ENCODE peak calls at places on chromosomes 12 and 14, in nine cellular contexts. M is activated CD4-positive, alpha-beta T cell treated with anti-CD3 and anti-CD28 coated beads for 4 hours; W is HTR-8/SVneo; A is nucleus accumbens; V is H9; C is caudate nucleus; R is activated CD8-positive, alpha-beta T cell treated with anti-CD3 and anti-CD28 coated beads, Interleukin-2, amount 10 ng/mL, durations not matched to agents 7 days and 5 days; H is pancreas; S is GM12865. Y is an unnamed sample.
A peak's percentile ranks its signal among the peaks of the same experiment; 100 is the strongest.

GRCh38 chr12:52168019-52168717 is 23.6 kb downstream of the KRT80 start:
- DNase-seq in M (no peak), S (peak; percentile 40), H (peak; percentile 13), V (no peak), W (no peak), C (no peak), A (no peak), R (no peak), Y (no peak)

GRCh38 chr12:118164798-118165486 is 29.0 kb downstream of the PEBP1 start:
- DNase-seq in R (no peak), S (peak; percentile 39), H (no peak), W (peak; percentile 39), M (no peak), A (no peak), C (no peak), V (peak; percentile 60), Y (peak; percentile 88)

GRCh38 chr14:85533821-85534271 is 3.9 kb downstream of the FLRT2 start:
- DNase-seq in W (peak; percentile 9), V (peak; percentile 53), S (no peak), C (no peak), M (no peak), R (no peak), A (no peak), H (peak; percentile 67), Y (peak; percentile 83)

GRCh38 chr14:104507443-104507842 is 72.1 kb upstream of the C14orf180 start:
- DNase-seq in R (no peak), W (no peak), H (no peak), C (no peak), S (no peak), A (no peak), V (no peak), M (no peak), Y (peak; percentile 12)

GRCh38 chr12:124610021-124610606 is 42.7 kb upstream of the NCOR2 start:
- DNase-seq in W (no peak), H (peak; percentile 52), S (no peak), A (no peak), V (no peak), R (no peak), C (no peak), M (no peak), Y (no peak)

GRCh38 chr12:127270193-127270592 is 996.8 kb upstream of the TMEM132C start:
- DNase-seq in C (no peak), H (no peak), M (no peak), A (no peak), S (no peak), V (no peak), R (no peak), W (no peak), Y (no peak)

GRCh38 chr14:65387628-65388027 is 24.9 kb upstream of the FUT8 start:
- DNase-seq in S (peak; percentile 52), C (no peak), H (no peak), M (no peak), V (no peak), R (no peak), A (no peak), W (no peak), Y (no peak)

GRCh38 chr12:56461235-56462159 is 6.9 kb upstream of the SPRYD4 start:
- DNase-seq in W (no peak), V (no peak), R (no peak), C (no peak), A (no peak), M (no peak), S (no peak), H (no peak), Y (no peak)

GRCh38 chr12:131220007-131220685 is 266.4 kb downstream of the ADGRD1 start:
- DNase-seq in C (no peak), M (no peak), S (no peak), A (no peak), H (no peak), V (no peak), R (no peak), W (no peak), Y (no peak)

GRCh38 chr14:89232366-89233070 is 184.5 kb downstream of the FOXN3 start:
- DNase-seq in S (no peak), V (no peak), C (no peak), M (no peak), R (no peak), W (no peak), A (no peak), H (no peak), Y (no peak)

GRCh38 chr14:93960108-93960475 is 16.3 kb downstream of the ASB2 start:
- DNase-seq in S (no peak), C (no peak), A (no peak), V (no peak), H (no peak), M (peak; percentile 39), W (no peak), R (no peak), Y (no peak)

GRCh38 chr12:132066345-132066685 is 77.8 kb downstream of the DDX51 start:
- DNase-seq in V (no peak), S (peak; percentile 85), M (no peak), A (no peak), C (no peak), H (no peak), R (peak; percentile 69), W (no peak), Y (no peak)

GRCh38 chr14:43789458-43789857 is 717.6 kb downstream of the FSCB start:
- DNase-seq in M (no peak), H (no peak), V (no peak), W (no peak), S (no peak), A (no peak), C (no peak), R (no peak), Y (no peak)

GRCh38 chr14:61215222-61216010 is 65.7 kb downstream of the TMEM30B start:
- DNase-seq in M (no peak), W (no peak), R (no peak), H (no peak), V (no peak), S (no peak), A (no peak), C (no peak), Y (no peak)

GRCh38 chr14:67571991-67572323 is 28.1 kb downstream of the PIGH start:
- DNase-seq in V (no peak), S (no peak), A (no peak), W (no peak), C (no peak), M (no peak), H (peak; percentile 79), R (no peak), Y (no peak)

GRCh38 chr12:83042441-83043215 is 355.9 kb downstream of the TMTC2 start:
- DNase-seq in M (no peak), R (no peak), W (no peak), S (no peak), C (no peak), V (no peak), H (no peak), A (no peak), Y (peak; percentile 58)

GRCh38 chr12:106074706-106075392 is 63.9 kb downstream of the NUAK1 start:
- DNase-seq in H (no peak), A (no peak), R (no peak), S (no peak), W (peak; percentile 62), C (no peak), V (no peak), M (no peak), Y (peak; percentile 43)

GRCh38 chr14:73924337-73924736 is 25.6 kb downstream of the FAM161B start:
- DNase-seq in M (no peak), A (no peak), R (no peak), H (no peak), S (no peak), W (no peak), C (no peak), V (no peak), Y (no peak)

GRCh38 chr12:115932073-115932472 is 345.4 kb downstream of the MED13L start:
- DNase-seq in W (no peak), C (no peak), H (no peak), M (no peak), R (no peak), V (no peak), A (no peak), S (no peak), Y (peak; percentile 41)

GRCh38 chr14:95097385-95097784 is 59.9 kb downstream of the DICER1 start:
- DNase-seq in H (no peak), W (no peak), R (no peak), V (no peak), A (no peak), S (no peak), M (no peak), C (no peak), Y (no peak)

GRCh38 chr14:101315802-101316296 is 245.4 kb upstream of the DIO3 start:
- DNase-seq in W (no peak), R (no peak), A (no peak), V (no peak), M (no peak), C (no peak), H (no peak), S (no peak), Y (no peak)

GRCh38 chr14:63891148-63891964 is 38.6 kb downstream of the SYNE2 start:
- DNase-seq in A (no peak), C (no peak), R (no peak), M (no peak), H (no peak), S (no peak), W (no peak), V (peak; percentile 36), Y (no peak)

GRCh38 chr14:50677527-50678063 is 9.5 kb upstream of the SAV1 start:
- DNase-seq in C (no peak), V (no peak), A (no peak), S (peak; percentile 57), M (no peak), R (no peak), H (no peak), W (no peak), Y (no peak)

GRCh38 chr12:57993030-57993429 is 51.7 kb downstream of the ATP23 start:
- DNase-seq in R (no peak), A (no peak), V (no peak), S (no peak), M (no peak), C (no peak), H (no peak), W (no peak), Y (no peak)

GRCh38 chr14:75417674-75418073 is 10.1 kb upstream of the JDP2 start:
- DNase-seq in V (no peak), M (no peak), C (no peak), R (no peak), S (no peak), A (no peak), W (no peak), H (no peak), Y (no peak)

GRCh38 chr12:98788396-98788795 is 143.3 kb downstream of the APAF1 start:
- DNase-seq in W (no peak), R (no peak), H (no peak), A (no peak), C (no peak), S (no peak), M (no peak), V (no peak), Y (no peak)

Y was measured in endodermal cell.